ENCODE peak calls at places on chromosomes 5 and 9, in ten cellular contexts. E is HEK293T, P is GM10248, S is H7, U is lung microvascular endothelial cell, T is hippocampal formation, R is colonic mucosa, K is NCI-H526, I is progenitor cell of endocrine pancreas, Q is fibroblast of the aortic adventitia. F is an unnamed sample.

GRCh38 chr9:26310294-26310693 is 582.3 kb downstream of the CAAP1 start:
- DNase-seq in P (no peak), Q (peak; percentile 32), E (no peak), I (no peak), S (no peak), K (no peak), U (peak; percentile 18), T (no peak), R (no peak), F (no peak)

GRCh38 chr5:86199287-86199686 is 418.5 kb upstream of the COX7C start:
- DNase-seq in U (no peak), T (no peak), I (no peak), E (no peak), S (no peak), Q (no peak), P (no peak), R (no peak), K (no peak), F (no peak)

GRCh38 chr5:59763545-59763944 is 130.0 kb downstream of the PDE4D start:
- DNase-seq in E (no peak), T (no peak), P (no peak), S (no peak), I (no peak), R (no peak), Q (no peak), K (no peak), U (peak; percentile 61), F (no peak)

GRCh38 chr5:81428446-81428845 is 34.5 kb upstream of the ACOT12 start:
- DNase-seq in E (no peak), Q (peak; percentile 35), P (no peak), T (no peak), I (no peak), S (no peak), R (no peak), K (no peak), U (no peak), F (no peak)

GRCh38 chr5:41649659-41650058 is 139.3 kb upstream of the PLCXD3 start:
- DNase-seq in P (no peak), K (no peak), E (no peak), T (no peak), R (no peak), Q (peak; percentile 91), U (no peak), S (no peak), I (no peak), F (no peak)

GRCh38 chr9:90064248-90064647 is 459.4 kb downstream of the GADD45G start:
- DNase-seq in E (no peak), I (no peak), U (no peak), K (no peak), R (peak; percentile 19), S (no peak), Q (no peak), T (no peak), P (no peak), F (no peak)

GRCh38 chr5:149185067-149185466 is 43.8 kb downstream of the ABLIM3 start:
- DNase-seq in R (no peak), E (no peak), T (no peak), S (no peak), Q (no peak), K (no peak), P (no peak), U (no peak), I (no peak), F (no peak)

GRCh38 chr5:7169240-7169878 is 226.6 kb upstream of the ADCY2 start:
- DNase-seq in I (no peak), K (no peak), P (no peak), R (no peak), S (peak; percentile 21), E (no peak), Q (no peak), T (no peak), U (no peak), F (no peak)

GRCh38 chr9:72772641-72773040 is 180.2 kb downstream of the ALDH1A1 start:
- DNase-seq in T (no peak), R (no peak), I (no peak), P (no peak), Q (no peak), S (no peak), K (no peak), U (peak; percentile 6), E (no peak), F (no peak)

GRCh38 chr9:34591091-34591910 is 1.8 kb upstream of the CNTFR start:
- DNase-seq in U (peak; percentile 82), R (peak; percentile 89), E (peak; percentile 92), K (no peak), P (peak; percentile 91), S (peak; percentile 97), I (peak; percentile 85), Q (peak; percentile 68), T (peak; percentile 57), F (peak; percentile 87)

GRCh38 chr5:37121465-37121864 is 127.7 kb downstream of the CPLANE1 start:
- DNase-seq in E (no peak), P (no peak), S (no peak), U (no peak), T (no peak), I (no peak), Q (no peak), R (no peak), K (no peak), F (no peak)

GRCh38 chr9:75889977-75890540 is 414 bp upstream of the PCSK5 start:
- DNase-seq in K (no peak), P (peak; percentile 16), U (peak; percentile 67), T (peak; percentile 70), Q (peak; percentile 74), E (peak; percentile 25), R (peak; percentile 62), I (no peak), S (peak; percentile 26), F (peak; percentile 52)

GRCh38 chr5:82422751-82423181 is 144.6 kb upstream of the RPS23 start:
- DNase-seq in T (no peak), P (no peak), S (no peak), Q (peak; percentile 96), R (no peak), E (no peak), U (peak; percentile 84), I (no peak), K (no peak), F (no peak)

GRCh38 chr5:171317225-171317624 is 8.2 kb downstream of the TLX3 start:
- DNase-seq in S (no peak), Q (no peak), R (no peak), U (no peak), K (no peak), T (no peak), E (no peak), P (no peak), I (no peak), F (no peak)

GRCh38 chr5:52870448-52870847 is 82.7 kb downstream of the ITGA1 start:
- DNase-seq in K (no peak), U (peak; percentile 72), S (no peak), E (no peak), P (no peak), I (no peak), R (no peak), Q (no peak), T (no peak), F (no peak)

GRCh38 chr9:8817335-8817734 is 1017.8 kb upstream of the DMAC1 start:
- DNase-seq in P (no peak), E (no peak), U (no peak), S (no peak), Q (no peak), K (no peak), R (no peak), T (no peak), I (no peak), F (no peak)

GRCh38 chr5:91219803-91220371 is 163.2 kb downstream of the ARRDC3 start:
- DNase-seq in E (peak; percentile 28), P (peak; percentile 32), K (no peak), U (peak; percentile 74), I (no peak), S (peak; percentile 28), R (no peak), Q (no peak), T (peak; percentile 38), F (no peak)

GRCh38 chr5:158947831-158948230 is 151.9 kb downstream of the EBF1 start:
- DNase-seq in P (no peak), Q (peak; percentile 41), T (no peak), E (no peak), S (no peak), R (no peak), I (no peak), U (no peak), K (no peak), F (no peak)

GRCh38 chr9:129316281-129317030 is 138.4 kb upstream of the IER5L start:
- DNase-seq in R (no peak), T (no peak), K (no peak), I (peak; percentile 2), U (no peak), P (no peak), E (no peak), S (peak; percentile 10), Q (no peak), F (no peak)

GRCh38 chr5:139246394-139246793 is 47.1 kb upstream of the MATR3 start:
- DNase-seq in R (no peak), S (peak; percentile 62), E (no peak), P (peak; percentile 42), K (no peak), U (peak; percentile 58), Q (peak; percentile 23), I (no peak), T (no peak), F (peak; percentile 86)

GRCh38 chr5:122493776-122494518 is 181.9 kb downstream of the SNCAIP start:
- DNase-seq in U (no peak), R (no peak), K (no peak), I (no peak), Q (no peak), E (no peak), S (no peak), T (no peak), P (no peak), F (no peak)

GRCh38 chr5:69167488-69167845 is 517 bp downstream of the CCNB1 start:
- DNase-seq in U (peak; percentile 19), I (no peak), E (peak; percentile 15), P (peak; percentile 31), R (no peak), S (peak; percentile 62), K (no peak), Q (no peak), T (no peak), F (no peak)

GRCh38 chr5:172669808-172670402 is 28.8 kb downstream of the NEURL1B start:
- DNase-seq in U (no peak), K (no peak), E (no peak), R (no peak), I (no peak), T (no peak), P (no peak), Q (no peak), S (peak; percentile 63), F (no peak)

GRCh38 chr9:116546711-116547581 is 140.2 kb upstream of the TRIM32 start:
- DNase-seq in I (no peak), T (no peak), K (no peak), Q (peak; percentile 46), R (no peak), S (no peak), P (no peak), U (no peak), E (no peak), F (no peak)

GRCh38 chr9:3773661-3774060 is 247.9 kb upstream of the RFX3 start:
- DNase-seq in T (no peak), P (no peak), I (no peak), S (no peak), Q (no peak), K (no peak), E (no peak), U (no peak), R (no peak), F (no peak)

GRCh38 chr9:33472171-33472920 is 1.4 kb downstream of the NOL6 start:
- DNase-seq in R (no peak), K (no peak), I (no peak), S (peak; percentile 10), P (no peak), E (no peak), U (no peak), T (no peak), Q (no peak), F (no peak)

GRCh38 chr5:5156461-5157082 is 16.4 kb downstream of the ADAMTS16 start:
- DNase-seq in U (no peak), I (no peak), T (no peak), K (no peak), P (no peak), Q (no peak), S (no peak), R (no peak), E (no peak), F (no peak)

GRCh38 chr9:87792831-87793288 is 66.9 kb downstream of the CTSL start:
- DNase-seq in T (no peak), E (no peak), S (no peak), K (no peak), I (no peak), R (peak; percentile 50), Q (peak; percentile 96), U (peak; percentile 92), P (peak; percentile 51), F (peak; percentile 94)